ENCODE peak calls at places on chromosomes 12 and 14, in four cellular contexts. U is HEK293T, S is HepG2, I is NT2/D1. G is an unnamed sample.

GRCh38 chr12:12839886-12840285 is 26.7 kb downstream of the DDX47 start:
- DNase-seq in U (peak), S (no peak), I (no peak), G (no peak)

GRCh38 chr12:6532927-6533652 is 1.2 kb upstream of the GAPDH start:
- DNase-seq in I (peak), U (peak), S (peak), G (no peak)

GRCh38 chr14:91367173-91368171 is 50.1 kb downstream of the CCDC88C start:
- DNase-seq in U (no peak), S (no peak), I (no peak), G (peak)

GRCh38 chr12:76400136-76400535 is 51.9 kb upstream of the BBS10 start:
- DNase-seq in S (no peak), U (no peak), I (no peak), G (no peak)

GRCh38 chr12:26938660-26939185 is 453 bp downstream of the FGFR1OP2 start:
- DNase-seq in U (peak), S (peak), I (no peak), G (no peak)

GRCh38 chr14:58639842-58640484 is 2.2 kb downstream of the DACT1 start:
- DNase-seq in I (no peak), S (peak), U (peak), G (peak)

GRCh38 chr12:66087365-66087943 is 43.1 kb downstream of the LLPH start:
- DNase-seq in S (peak), I (peak), U (peak), G (no peak)

GRCh38 chr12:12819752-12820311 is 6.7 kb downstream of the DDX47 start:
- DNase-seq in S (no peak), I (no peak), U (no peak), G (no peak)

GRCh38 chr12:123113038-123113437 is 37.9 kb downstream of the PITPNM2 start:
- DNase-seq in S (no peak), U (no peak), I (no peak), G (no peak)

GRCh38 chr12:50764116-50764860 is 387 bp downstream of the ATF1 start:
- DNase-seq in S (no peak), I (peak), U (peak), G (no peak)

GRCh38 chr14:80681651-80682050 is 259.9 kb downstream of the CEP128 start:
- DNase-seq in S (no peak), U (no peak), I (no peak), G (no peak)

GRCh38 chr14:54738009-54738408 is 164.6 kb downstream of the GCH1 start:
- DNase-seq in U (no peak), S (no peak), I (no peak), G (no peak)

GRCh38 chr12:110351119-110351518 is 52.4 kb downstream of the ANAPC7 start:
- DNase-seq in I (no peak), U (no peak), S (no peak), G (no peak)

GRCh38 chr14:91246051-91246852 is 1.7 kb upstream of the GPR68 start:
- DNase-seq in I (no peak), U (no peak), S (no peak), G (no peak)

GRCh38 chr14:104894331-104895206 is 29.5 kb downstream of the CEP170B start:
- DNase-seq in U (no peak), S (no peak), I (no peak), G (no peak)

GRCh38 chr12:50088577-50089335 is 3.6 kb downstream of the SMARCD1 start:
- DNase-seq in S (peak), U (peak), I (no peak), G (peak)

GRCh38 chr14:77027538-77028383 is 747 bp downstream of the IRF2BPL start:
- DNase-seq in U (peak), I (no peak), S (no peak), G (no peak)

GRCh38 chr12:105235299-105235746 is 651 bp downstream of the APPL2 start:
- DNase-seq in U (no peak), I (no peak), S (no peak), G (no peak)

GRCh38 chr14:99175331-99176155 is 96.5 kb downstream of the BCL11B start:
- DNase-seq in I (no peak), U (no peak), S (no peak), G (no peak)

GRCh38 chr12:122067966-122068365 is 10.6 kb upstream of the MLXIP start:
- DNase-seq in S (no peak), U (no peak), I (no peak), G (peak)

GRCh38 chr14:52313493-52313881 is 625 bp upstream of the PTGER2 start:
- DNase-seq in S (no peak), U (no peak), I (no peak), G (no peak)

GRCh38 chr12:52370906-52371608 is 3.8 kb upstream of the KRT85 start:
- DNase-seq in U (no peak), I (no peak), S (no peak), G (no peak)

GRCh38 chr12:118773956-118774723 is 207.2 kb upstream of the SRRM4 start:
- DNase-seq in U (no peak), I (peak), S (no peak), G (no peak)

GRCh38 chr12:19338405-19338804 is 100.9 kb upstream of the AEBP2 start:
- DNase-seq in I (no peak), S (peak), U (no peak), G (no peak)

GRCh38 chr12:72072613-72073212 is 134.1 kb downstream of the TPH2 start:
- DNase-seq in I (no peak), S (no peak), U (no peak), G (no peak)

GRCh38 chr12:90909069-90909676 is 45.8 kb downstream of the CCER1 start:
- DNase-seq in I (peak), S (peak), U (peak), G (no peak)

GRCh38 chr14:50717826-50718225 is 49.7 kb upstream of the SAV1 start:
- DNase-seq in I (no peak), U (no peak), S (no peak), G (no peak)

GRCh38 chr12:117100251-117100650 is 1.0 kb upstream of the TESC start:
- DNase-seq in U (peak), I (no peak), S (no peak), G (no peak)

GRCh38 chr14:74616507-74616906 is 4.5 kb upstream of the LTBP2 start:
- DNase-seq in S (no peak), U (no peak), I (no peak), G (no peak)

GRCh38 chr14:57578427-57579220 is 85.0 kb upstream of the CCDC198 start:
- DNase-seq in U (no peak), I (no peak), S (no peak), G (no peak)

GRCh38 chr14:41830679-41831078 is 224.0 kb downstream of the LRFN5 start:
- DNase-seq in U (peak), S (no peak), I (no peak), G (no peak)

GRCh38 chr12:42299392-42300308 is 26.2 kb downstream of the ZCRB1 start:
- DNase-seq in S (no peak), I (no peak), U (no peak), G (peak)

GRCh38 chr12:1912580-1913376 is 5.7 kb downstream of the CACNA2D4 start:
- DNase-seq in S (no peak), U (peak), I (no peak), G (no peak)

GRCh38 chr12:1916396-1917171 is 1.9 kb downstream of the CACNA2D4 start:
- DNase-seq in U (peak), S (no peak), I (no peak), G (no peak)

GRCh38 chr12:1915082-1915968 is 3.1 kb downstream of the CACNA2D4 start:
- DNase-seq in I (no peak), S (no peak), U (peak), G (no peak)

GRCh38 chr12:1913377-1914115 is 4.9 kb downstream of the CACNA2D4 start:
- DNase-seq in U (peak), I (no peak), S (no peak), G (no peak)

GRCh38 chr12:1914116-1914911 is 4.1 kb downstream of the CACNA2D4 start:
- DNase-seq in U (peak), S (no peak), I (no peak), G (no peak)
- TF ChIP-seq SUZ12 in U (no peak), S (no peak), I (no peak), G (no peak)

GRCh38 chr14:63478437-63478852 is 64.7 kb downstream of the PPP2R5E start:
- DNase-seq in U (no peak), S (no peak), I (no peak), G (peak)
- TF ChIP-seq SUZ12 in U (no peak), S (no peak), I (no peak), G (no peak)

GRCh38 chr12:64739778-64740177 is 19.4 kb downstream of the GNS start:
- DNase-seq in S (no peak), I (no peak), U (no peak), G (no peak)

GRCh38 chr12:64733857-64734256 is 25.3 kb downstream of the GNS start:
- DNase-seq in U (no peak), S (no peak), I (no peak), G (no peak)

GRCh38 chr12:64735447-64735846 is 23.8 kb downstream of the GNS start:
- DNase-seq in U (no peak), I (no peak), S (no peak), G (no peak)

GRCh38 chr12:64736771-64737170 is 22.4 kb downstream of the GNS start:
- DNase-seq in U (no peak), S (no peak), I (no peak), G (no peak)

GRCh38 chr12:64737539-64737938 is 21.7 kb downstream of the GNS start:
- DNase-seq in S (no peak), U (no peak), I (no peak), G (no peak)
- TF ChIP-seq SUZ12 in S (no peak), U (no peak), I (no peak), G (no peak)

DNA sequence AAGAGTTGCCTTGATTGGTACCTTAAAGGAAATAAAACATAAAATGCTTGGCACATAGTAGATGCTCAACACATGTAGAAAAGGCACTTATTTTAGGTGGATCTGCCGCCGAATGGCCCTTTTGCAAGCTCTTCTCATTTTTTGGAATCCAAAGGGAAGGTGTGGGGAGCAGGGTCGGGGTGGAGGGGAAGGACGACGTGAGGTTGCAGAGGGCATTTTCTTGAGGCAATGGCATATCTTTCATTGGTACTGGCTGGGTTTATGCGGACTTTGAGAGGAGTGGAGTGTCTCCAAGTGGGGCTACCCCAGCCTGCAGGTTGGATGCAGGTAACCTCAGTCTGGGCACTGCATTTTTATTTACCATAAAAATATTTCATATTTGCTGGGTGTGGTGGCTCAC is 8.1 kb downstream of the RTL1 start:
- DNase-seq in S (no peak), U (no peak), I (no peak), G (no peak)
- TF ChIP-seq SUZ12 in S (no peak), U (no peak), I (no peak), G (no peak)

GRCh38 chr12:9066183-9066623 is 49.5 kb downstream of the A2M start:
- DNase-seq in U (no peak), I (no peak), S (no peak), G (no peak)

GRCh38 chr12:9066755-9067433 is 48.8 kb downstream of the A2M start:
- DNase-seq in U (no peak), I (no peak), S (no peak), G (no peak)

GRCh38 chr12:9065607-9065856 is 50.2 kb downstream of the A2M start:
- DNase-seq in S (peak), I (no peak), U (no peak), G (no peak)

GRCh38 chr12:9064201-9064814 is 51.4 kb downstream of the A2M start:
- DNase-seq in I (peak), U (peak), S (peak), G (no peak)

GRCh38 chr12:9064815-9065606 is 50.7 kb downstream of the A2M start:
- DNase-seq in S (peak), I (peak), U (peak), G (no peak)
- TF ChIP-seq SUZ12 in S (no peak), I (no peak), U (no peak), G (no peak)

DNA sequence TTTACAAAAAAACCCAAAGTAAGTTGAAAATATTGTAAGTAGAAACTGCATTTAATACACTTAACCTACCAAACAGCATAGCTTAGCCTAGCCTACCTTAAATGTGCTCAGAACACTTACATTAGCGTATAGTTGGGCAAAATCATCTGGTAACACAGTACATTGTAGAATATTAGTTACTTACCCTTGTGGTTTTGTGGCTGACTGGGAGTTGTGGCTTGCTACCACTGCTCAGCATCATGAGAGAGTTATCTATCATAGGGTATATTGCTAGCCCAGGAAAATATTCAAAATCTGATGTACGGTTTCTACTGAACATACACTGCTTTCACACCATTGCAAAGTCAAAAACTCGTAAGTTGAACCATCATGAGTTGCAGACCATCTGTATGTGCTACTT is 141.7 kb upstream of the GARIN6 start:
- DNase-seq in I (no peak), U (no peak), S (no peak), G (no peak)
- TF ChIP-seq SUZ12 in I (no peak), U (no peak), S (no peak), G (no peak)

GRCh38 chr12:40646891-40647290 is 45.3 kb upstream of the CNTN1 start:
- DNase-seq in I (no peak), S (no peak), U (no peak), G (no peak)

GRCh38 chr12:40647651-40648050 is 44.6 kb upstream of the CNTN1 start:
- DNase-seq in I (no peak), U (no peak), S (no peak), G (no peak)

GRCh38 chr12:40648519-40648918 is 43.7 kb upstream of the CNTN1 start:
- DNase-seq in U (no peak), S (no peak), I (no peak), G (no peak)

GRCh38 chr12:40646456-40646855 is 45.8 kb upstream of the CNTN1 start:
- DNase-seq in U (no peak), I (no peak), S (no peak), G (no peak)

DNA sequence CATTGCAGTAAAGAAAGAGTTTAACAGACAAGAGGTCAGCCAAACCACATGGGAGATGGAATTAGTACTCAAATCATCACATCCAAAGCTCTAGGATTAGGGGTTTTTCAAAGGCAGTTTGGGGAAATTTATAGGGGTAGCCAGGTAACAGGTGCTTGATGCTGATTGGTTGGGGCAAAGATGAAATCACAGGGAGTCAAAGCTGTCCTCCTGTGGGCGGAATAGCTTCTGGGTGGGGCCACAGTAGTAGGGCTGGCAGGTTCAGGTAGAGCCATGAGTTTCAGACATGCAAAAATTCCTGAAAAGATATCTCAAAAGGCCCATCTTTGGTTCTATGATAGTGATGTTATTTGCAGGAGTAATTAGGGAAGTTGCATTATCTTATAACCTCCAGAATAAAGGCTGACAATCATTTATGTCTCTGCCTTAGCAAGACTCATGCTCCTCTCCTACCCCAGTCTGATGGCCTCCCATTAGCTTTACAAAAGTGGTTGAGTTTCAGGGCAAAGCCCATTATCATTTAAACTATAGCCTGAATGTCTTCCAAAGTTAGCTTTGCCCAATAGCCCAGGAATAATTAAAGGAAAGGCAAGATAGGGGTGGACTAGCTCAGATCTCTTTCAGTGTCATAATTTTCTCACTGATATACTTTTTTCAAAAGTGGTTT is 42.1 kb upstream of the CNTN1 start:
- DNase-seq in I (peak), U (no peak), S (no peak), G (no peak)
- TF ChIP-seq SUZ12 in I (no peak), U (no peak), S (no peak), G (no peak)